ENCODE peak calls at places on chromosome 10, in six cellular contexts. Y, W, B, F, J and R are unnamed samples.
A peak's percentile ranks its signal among the peaks of the same experiment; 100 is the strongest.

GRCh38 chr10:97553575-97554100 is 18.9 kb upstream of the ANKRD2 start:
- DNase-seq in Y (peak; percentile 74), W (no peak), B (peak; percentile 19), F (peak; percentile 72), J (peak; percentile 62), R (peak; percentile 75)

GRCh38 chr10:9786101-9786500 is 1231.6 kb upstream of the CELF2 start:
- DNase-seq in Y (no peak), W (no peak), B (no peak), F (no peak), J (no peak), R (no peak)

GRCh38 chr10:89553064-89553734 is 17.8 kb upstream of the SLC16A12 start:
- DNase-seq in Y (no peak), W (peak; percentile 32), B (no peak), F (no peak), J (no peak), R (no peak)

GRCh38 chr10:127882801-127883459 is 9.8 kb downstream of the CLRN3 start:
- DNase-seq in Y (peak; percentile 6), W (no peak), B (no peak), F (no peak), J (no peak), R (no peak)

GRCh38 chr10:92692085-92692671 is 2.4 kb downstream of the HHEX start:
- DNase-seq in Y (no peak), W (no peak), B (no peak), F (no peak), J (no peak), R (peak; percentile 19)

GRCh38 chr10:49744091-49744685 is 17.9 kb downstream of the OGDHL start:
- DNase-seq in Y (peak; percentile 19), W (no peak), B (no peak), F (no peak), J (no peak), R (no peak)

GRCh38 chr10:107733328-107733727 is 568.8 kb upstream of the SORCS1 start:
- DNase-seq in Y (no peak), W (no peak), B (no peak), F (no peak), J (no peak), R (no peak)

GRCh38 chr10:90148121-90148855 is 446.9 kb downstream of the KIF20B start:
- DNase-seq in Y (no peak), W (no peak), B (no peak), F (no peak), J (no peak), R (no peak)

GRCh38 chr10:64033710-64034109 is 512.5 kb downstream of the REEP3 start:
- DNase-seq in Y (no peak), W (no peak), B (no peak), F (no peak), J (no peak), R (no peak)

GRCh38 chr10:115654961-115655360 is 561.8 kb downstream of the ATRNL1 start:
- DNase-seq in Y (no peak), W (no peak), B (no peak), F (no peak), J (no peak), R (no peak)

GRCh38 chr10:50275650-50276235 is 24.4 kb upstream of the ASAH2 start:
- DNase-seq in Y (no peak), W (peak; percentile 13), B (no peak), F (no peak), J (peak; percentile 24), R (peak; percentile 33)

GRCh38 chr10:21993360-21994001 is 10.0 kb downstream of the DNAJC1 start:
- DNase-seq in Y (no peak), W (no peak), B (no peak), F (no peak), J (no peak), R (no peak)

GRCh38 chr10:20391629-20392028 is 505.5 kb downstream of the NEBL start:
- DNase-seq in Y (no peak), W (no peak), B (no peak), F (no peak), J (no peak), R (no peak)

GRCh38 chr10:132904169-132904813 is 38.1 kb downstream of the CFAP46 start:
- DNase-seq in Y (no peak), W (peak; percentile 51), B (no peak), F (no peak), J (no peak), R (peak; percentile 65)

GRCh38 chr10:5812283-5813090 is 747 bp downstream of the GDI2 start:
- DNase-seq in Y (peak; percentile 49), W (no peak), B (no peak), F (peak; percentile 47), J (no peak), R (peak; percentile 55)

GRCh38 chr10:19169684-19170083 is 121.1 kb downstream of the MALRD1 start:
- DNase-seq in Y (no peak), W (no peak), B (no peak), F (no peak), J (no peak), R (no peak)

GRCh38 chr10:68397005-68397404 is 10.1 kb downstream of the RUFY2 start:
- DNase-seq in Y (no peak), W (no peak), B (no peak), F (no peak), J (no peak), R (no peak)

GRCh38 chr10:30434273-30435067 is 486 bp downstream of the MAP3K8 start:
- DNase-seq in Y (peak; percentile 92), W (no peak), B (peak; percentile 74), F (peak; percentile 86), J (peak; percentile 86), R (peak; percentile 94)

GRCh38 chr10:119667562-119668328 is 16.6 kb downstream of the BAG3 start:
- DNase-seq in Y (peak; percentile 57), W (peak; percentile 85), B (peak; percentile 71), F (peak; percentile 72), J (peak; percentile 51), R (peak; percentile 97)

GRCh38 chr10:78846770-78847169 is 222.0 kb upstream of the ZMIZ1 start:
- DNase-seq in Y (no peak), W (no peak), B (no peak), F (peak; percentile 53), J (no peak), R (no peak)

GRCh38 chr10:47025253-47025539 is 114.0 kb downstream of the PTPN20 start:
- DNase-seq in Y (peak; percentile 27), W (no peak), B (no peak), F (no peak), J (no peak), R (no peak)

GRCh38 chr10:71882813-71883746 is 32.0 kb upstream of the PSAP start:
- DNase-seq in Y (no peak), W (no peak), B (no peak), F (no peak), J (no peak), R (no peak)
- H3K4me1 ChIP-seq in Y (no peaks in the 10 kb centered on the region), W (peaks cover 63% of the 10 kb centered on the region), B (peaks cover 4% of the 10 kb centered on the region), F (peaks cover 40% of the 10 kb centered on the region), J (peaks cover 4% of the 10 kb centered on the region), R (peaks cover 5% of the 10 kb centered on the region)

GRCh38 chr10:103619424-103620356 is 126.2 kb downstream of the NEURL1 start:
- DNase-seq in Y (no peak), W (no peak), B (no peak), F (no peak), J (no peak), R (no peak)

GRCh38 chr10:103618575-103619423 is 125.3 kb downstream of the NEURL1 start:
- DNase-seq in Y (peak; percentile 49), W (no peak), B (peak; percentile 58), F (peak; percentile 72), J (peak; percentile 70), R (peak; percentile 57)

GRCh38 chr10:103616705-103617361 is 123.3 kb downstream of the NEURL1 start:
- DNase-seq in Y (peak; percentile 63), W (no peak), B (no peak), F (peak; percentile 35), J (peak; percentile 76), R (peak; percentile 78)

GRCh38 chr10:103617362-103618026 is 124.0 kb downstream of the NEURL1 start:
- DNase-seq in Y (no peak), W (no peak), B (no peak), F (no peak), J (no peak), R (no peak)

DNA sequence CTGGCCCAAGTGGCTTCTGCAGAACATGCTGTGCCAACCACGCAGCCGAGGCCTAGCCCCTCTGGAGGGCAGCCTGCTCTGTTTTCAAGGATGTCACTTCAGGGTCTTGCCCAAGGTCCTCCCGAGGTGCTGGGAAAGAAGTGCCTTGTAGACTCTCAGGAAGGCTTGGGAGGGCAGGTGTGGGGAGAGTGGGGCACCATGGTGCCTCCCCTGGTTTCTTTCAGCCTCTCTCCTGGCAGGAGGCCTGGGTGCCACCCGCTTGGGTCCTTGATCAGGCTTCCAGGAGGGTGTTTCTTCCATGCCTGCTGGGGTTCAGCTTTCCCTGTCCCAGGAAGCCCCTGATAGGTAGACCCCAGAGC is 124.5 kb downstream of the NEURL1 start:
- DNase-seq in Y (no peak), W (no peak), B (no peak), F (no peak), J (no peak), R (no peak)
- H3K4me1 ChIP-seq in Y (peaks cover 9% of the 10 kb centered on the region), W (no peaks in the 10 kb centered on the region), B (peaks cover 54% of the 10 kb centered on the region), F (peaks cover 77% of the 10 kb centered on the region), J (peaks cover 90% of the 10 kb centered on the region), R (peaks cover 40% of the 10 kb centered on the region)

GRCh38 chr10:110824660-110825059 is 47.1 kb upstream of the PDCD4 start:
- DNase-seq in Y (no peak), W (no peak), B (no peak), F (no peak), J (no peak), R (no peak)
- H3K4me1 ChIP-seq in Y (peaks cover 23% of the 10 kb centered on the region), W (no peaks in the 10 kb centered on the region), B (peaks cover 73% of the 10 kb centered on the region), F (peaks cover 32% of the 10 kb centered on the region), J (no peaks in the 10 kb centered on the region), R (peaks cover 17% of the 10 kb centered on the region)

GRCh38 chr10:33196710-33197406 is 137.6 kb downstream of the NRP1 start:
- DNase-seq in Y (no peak), W (no peak), B (no peak), F (peak; percentile 50), J (no peak), R (no peak)
- H3K4me1 ChIP-seq in Y (peaks cover 15% of the 10 kb centered on the region), W (peaks cover 67% of the 10 kb centered on the region), B (peaks cover 26% of the 10 kb centered on the region), F (peaks cover 55% of the 10 kb centered on the region), J (peaks cover 18% of the 10 kb centered on the region), R (peaks cover 48% of the 10 kb centered on the region)